ENCODE peak calls at places on chromosomes 16 and 17, in four cellular contexts. One of them, this sample, is unnamed.

GRCh38 chr16:20849587-20850390 is 43.5 kb downstream of the REXO5 start:
- DNase-seq in CD4-positive, alpha-beta T cell: peak; percentile 35
- DNase-seq in natural killer cell: peak; percentile 49
- DNase-seq in stimulated activated CD4-positive, alpha-beta T cell treated with anti-CD3 and anti-CD28 coated beads, Interleukin-1b, Interleukin-23, amount 100 ng/mL, for 24 hours: peak; percentile 44
- DNase-seq in this sample: peak; percentile 40

GRCh38 chr16:28321700-28322411 is 29.5 kb downstream of the SBK1 start:
- DNase-seq in CD4-positive, alpha-beta T cell: peak; percentile 25
- DNase-seq in natural killer cell: no peak
- DNase-seq in stimulated activated CD4-positive, alpha-beta T cell treated with anti-CD3 and anti-CD28 coated beads, Interleukin-1b, Interleukin-23, amount 100 ng/mL, for 24 hours: peak; percentile 20
- DNase-seq in this sample: peak; percentile 25

GRCh38 chr17:21425736-21426135 is 49.6 kb downstream of the KCNJ12 start:
- DNase-seq in CD4-positive, alpha-beta T cell: no peak
- DNase-seq in natural killer cell: no peak
- DNase-seq in stimulated activated CD4-positive, alpha-beta T cell treated with anti-CD3 and anti-CD28 coated beads, Interleukin-1b, Interleukin-23, amount 100 ng/mL, for 24 hours: no peak
- DNase-seq in this sample: no peak

GRCh38 chr17:10198509-10199249 is at the start of gene GAS7:
- DNase-seq in CD4-positive, alpha-beta T cell: no peak
- DNase-seq in natural killer cell: peak; percentile 68
- DNase-seq in stimulated activated CD4-positive, alpha-beta T cell treated with anti-CD3 and anti-CD28 coated beads, Interleukin-1b, Interleukin-23, amount 100 ng/mL, for 24 hours: no peak
- DNase-seq in this sample: peak; percentile 1

GRCh38 chr17:40539711-40540411 is 25.4 kb downstream of the CCR7 start:
- DNase-seq in CD4-positive, alpha-beta T cell: no peak
- DNase-seq in natural killer cell: no peak
- DNase-seq in stimulated activated CD4-positive, alpha-beta T cell treated with anti-CD3 and anti-CD28 coated beads, Interleukin-1b, Interleukin-23, amount 100 ng/mL, for 24 hours: no peak
- DNase-seq in this sample: no peak

GRCh38 chr17:43125967-43126910 is 1.1 kb upstream of the BRCA1 start:
- DNase-seq in CD4-positive, alpha-beta T cell: no peak
- DNase-seq in natural killer cell: peak; percentile 18
- DNase-seq in stimulated activated CD4-positive, alpha-beta T cell treated with anti-CD3 and anti-CD28 coated beads, Interleukin-1b, Interleukin-23, amount 100 ng/mL, for 24 hours: no peak
- DNase-seq in this sample: no peak

GRCh38 chr17:58452738-58453137 is 35.4 kb upstream of the RNF43 start:
- DNase-seq in CD4-positive, alpha-beta T cell: no peak
- DNase-seq in natural killer cell: no peak
- DNase-seq in stimulated activated CD4-positive, alpha-beta T cell treated with anti-CD3 and anti-CD28 coated beads, Interleukin-1b, Interleukin-23, amount 100 ng/mL, for 24 hours: no peak
- DNase-seq in this sample: no peak

GRCh38 chr17:38749222-38750043 is 1.3 kb upstream of the PCGF2 start:
- DNase-seq in CD4-positive, alpha-beta T cell: no peak
- DNase-seq in natural killer cell: no peak
- DNase-seq in stimulated activated CD4-positive, alpha-beta T cell treated with anti-CD3 and anti-CD28 coated beads, Interleukin-1b, Interleukin-23, amount 100 ng/mL, for 24 hours: no peak
- DNase-seq in this sample: no peak

GRCh38 chr16:88468289-88469129 is 15.4 kb downstream of the ZFPM1 start:
- DNase-seq in CD4-positive, alpha-beta T cell: no peak
- DNase-seq in natural killer cell: no peak
- DNase-seq in stimulated activated CD4-positive, alpha-beta T cell treated with anti-CD3 and anti-CD28 coated beads, Interleukin-1b, Interleukin-23, amount 100 ng/mL, for 24 hours: no peak
- DNase-seq in this sample: no peak

GRCh38 chr17:31529841-31530251 is 138.4 kb downstream of the RAB11FIP4 start:
- DNase-seq in CD4-positive, alpha-beta T cell: no peak
- DNase-seq in natural killer cell: no peak
- DNase-seq in stimulated activated CD4-positive, alpha-beta T cell treated with anti-CD3 and anti-CD28 coated beads, Interleukin-1b, Interleukin-23, amount 100 ng/mL, for 24 hours: no peak
- DNase-seq in this sample: no peak

GRCh38 chr17:65463242-65463641 is 98.2 kb downstream of the AXIN2 start:
- DNase-seq in CD4-positive, alpha-beta T cell: no peak
- DNase-seq in natural killer cell: no peak
- DNase-seq in stimulated activated CD4-positive, alpha-beta T cell treated with anti-CD3 and anti-CD28 coated beads, Interleukin-1b, Interleukin-23, amount 100 ng/mL, for 24 hours: no peak
- DNase-seq in this sample: no peak

GRCh38 chr16:72311426-72311825 is 139.5 kb upstream of the PMFBP1 start:
- DNase-seq in CD4-positive, alpha-beta T cell: no peak
- DNase-seq in natural killer cell: no peak
- DNase-seq in stimulated activated CD4-positive, alpha-beta T cell treated with anti-CD3 and anti-CD28 coated beads, Interleukin-1b, Interleukin-23, amount 100 ng/mL, for 24 hours: no peak
- DNase-seq in this sample: no peak

GRCh38 chr17:17742133-17742621 is 60.9 kb downstream of the RAI1 start:
- DNase-seq in CD4-positive, alpha-beta T cell: no peak
- DNase-seq in natural killer cell: no peak
- DNase-seq in stimulated activated CD4-positive, alpha-beta T cell treated with anti-CD3 and anti-CD28 coated beads, Interleukin-1b, Interleukin-23, amount 100 ng/mL, for 24 hours: no peak
- DNase-seq in this sample: no peak

GRCh38 chr17:36593651-36594316 is 2.1 kb downstream of the DHRS11 start:
- DNase-seq in CD4-positive, alpha-beta T cell: no peak
- DNase-seq in natural killer cell: no peak
- DNase-seq in stimulated activated CD4-positive, alpha-beta T cell treated with anti-CD3 and anti-CD28 coated beads, Interleukin-1b, Interleukin-23, amount 100 ng/mL, for 24 hours: no peak
- DNase-seq in this sample: no peak

GRCh38 chr17:35708149-35708548 is 23.3 kb upstream of the RASL10B start:
- DNase-seq in CD4-positive, alpha-beta T cell: no peak
- DNase-seq in natural killer cell: no peak
- DNase-seq in stimulated activated CD4-positive, alpha-beta T cell treated with anti-CD3 and anti-CD28 coated beads, Interleukin-1b, Interleukin-23, amount 100 ng/mL, for 24 hours: no peak
- DNase-seq in this sample: no peak

GRCh38 chr17:50950002-50950877 is 84.1 kb upstream of the TOB1 start:
- DNase-seq in CD4-positive, alpha-beta T cell: peak; percentile 53
- DNase-seq in natural killer cell: peak; percentile 38
- DNase-seq in stimulated activated CD4-positive, alpha-beta T cell treated with anti-CD3 and anti-CD28 coated beads, Interleukin-1b, Interleukin-23, amount 100 ng/mL, for 24 hours: no peak
- DNase-seq in this sample: peak; percentile 34

GRCh38 chr17:45382982-45383381 is 49.7 kb downstream of the ARHGAP27 start:
- DNase-seq in CD4-positive, alpha-beta T cell: no peak
- DNase-seq in natural killer cell: no peak
- DNase-seq in stimulated activated CD4-positive, alpha-beta T cell treated with anti-CD3 and anti-CD28 coated beads, Interleukin-1b, Interleukin-23, amount 100 ng/mL, for 24 hours: no peak
- DNase-seq in this sample: no peak

GRCh38 chr17:49861150-49861884 is 13.4 kb upstream of the TAC4 start:
- DNase-seq in CD4-positive, alpha-beta T cell: peak; percentile 28
- DNase-seq in natural killer cell: peak; percentile 37
- DNase-seq in stimulated activated CD4-positive, alpha-beta T cell treated with anti-CD3 and anti-CD28 coated beads, Interleukin-1b, Interleukin-23, amount 100 ng/mL, for 24 hours: peak; percentile 40
- DNase-seq in this sample: peak; percentile 20

GRCh38 chr16:70160821-70161220 is 12.8 kb upstream of the CLEC18C start:
- DNase-seq in CD4-positive, alpha-beta T cell: no peak
- DNase-seq in natural killer cell: no peak
- DNase-seq in stimulated activated CD4-positive, alpha-beta T cell treated with anti-CD3 and anti-CD28 coated beads, Interleukin-1b, Interleukin-23, amount 100 ng/mL, for 24 hours: no peak
- DNase-seq in this sample: no peak

GRCh38 chr16:66315210-66315825 is 51.2 kb upstream of the CDH5 start:
- DNase-seq in CD4-positive, alpha-beta T cell: peak; percentile 19
- DNase-seq in natural killer cell: peak; percentile 23
- DNase-seq in stimulated activated CD4-positive, alpha-beta T cell treated with anti-CD3 and anti-CD28 coated beads, Interleukin-1b, Interleukin-23, amount 100 ng/mL, for 24 hours: peak; percentile 10
- DNase-seq in this sample: peak; percentile 28

GRCh38 chr17:10233157-10233556 is 34.8 kb upstream of the GAS7 start:
- DNase-seq in CD4-positive, alpha-beta T cell: no peak
- DNase-seq in natural killer cell: no peak
- DNase-seq in stimulated activated CD4-positive, alpha-beta T cell treated with anti-CD3 and anti-CD28 coated beads, Interleukin-1b, Interleukin-23, amount 100 ng/mL, for 24 hours: no peak
- DNase-seq in this sample: no peak

GRCh38 chr17:10447035-10447931 is 22.1 kb downstream of the MYH4 start:
- DNase-seq in CD4-positive, alpha-beta T cell: no peak
- DNase-seq in natural killer cell: no peak
- DNase-seq in stimulated activated CD4-positive, alpha-beta T cell treated with anti-CD3 and anti-CD28 coated beads, Interleukin-1b, Interleukin-23, amount 100 ng/mL, for 24 hours: no peak
- DNase-seq in this sample: no peak

GRCh38 chr16:22250522-22250921 is 44.4 kb downstream of the EEF2K start:
- DNase-seq in CD4-positive, alpha-beta T cell: no peak
- DNase-seq in natural killer cell: no peak
- DNase-seq in stimulated activated CD4-positive, alpha-beta T cell treated with anti-CD3 and anti-CD28 coated beads, Interleukin-1b, Interleukin-23, amount 100 ng/mL, for 24 hours: no peak
- DNase-seq in this sample: no peak

GRCh38 chr17:68491381-68491849 is 20.8 kb upstream of the PRKAR1A start:
- DNase-seq in CD4-positive, alpha-beta T cell: no peak
- DNase-seq in natural killer cell: no peak
- DNase-seq in stimulated activated CD4-positive, alpha-beta T cell treated with anti-CD3 and anti-CD28 coated beads, Interleukin-1b, Interleukin-23, amount 100 ng/mL, for 24 hours: no peak
- DNase-seq in this sample: no peak

GRCh38 chr16:10972108-10972955 is 28.0 kb downstream of the CLEC16A start:
- DNase-seq in CD4-positive, alpha-beta T cell: no peak
- DNase-seq in natural killer cell: no peak
- DNase-seq in stimulated activated CD4-positive, alpha-beta T cell treated with anti-CD3 and anti-CD28 coated beads, Interleukin-1b, Interleukin-23, amount 100 ng/mL, for 24 hours: no peak
- DNase-seq in this sample: no peak

GRCh38 chr17:77178586-77178985 is 37.8 kb downstream of the SEC14L1 start:
- DNase-seq in CD4-positive, alpha-beta T cell: no peak
- DNase-seq in natural killer cell: no peak
- DNase-seq in stimulated activated CD4-positive, alpha-beta T cell treated with anti-CD3 and anti-CD28 coated beads, Interleukin-1b, Interleukin-23, amount 100 ng/mL, for 24 hours: no peak
- DNase-seq in this sample: no peak

GRCh38 chr16:720507-720989 is 398 bp upstream of the ANTKMT start:
- DNase-seq in CD4-positive, alpha-beta T cell: no peak
- DNase-seq in natural killer cell: no peak
- DNase-seq in stimulated activated CD4-positive, alpha-beta T cell treated with anti-CD3 and anti-CD28 coated beads, Interleukin-1b, Interleukin-23, amount 100 ng/mL, for 24 hours: no peak
- DNase-seq in this sample: no peak

GRCh38 chr17:9242983-9243382 is 221.7 kb downstream of the NTN1 start:
- DNase-seq in CD4-positive, alpha-beta T cell: no peak
- DNase-seq in natural killer cell: no peak
- DNase-seq in stimulated activated CD4-positive, alpha-beta T cell treated with anti-CD3 and anti-CD28 coated beads, Interleukin-1b, Interleukin-23, amount 100 ng/mL, for 24 hours: no peak
- DNase-seq in this sample: no peak

GRCh38 chr16:3577302-3577752 is at the start of gene NLRC3:
- DNase-seq in CD4-positive, alpha-beta T cell: peak; percentile 39
- DNase-seq in natural killer cell: peak; percentile 33
- DNase-seq in stimulated activated CD4-positive, alpha-beta T cell treated with anti-CD3 and anti-CD28 coated beads, Interleukin-1b, Interleukin-23, amount 100 ng/mL, for 24 hours: no peak
- DNase-seq in this sample: peak; percentile 43

GRCh38 chr16:77307764-77308561 is 108.8 kb downstream of the SYCE1L start:
- DNase-seq in CD4-positive, alpha-beta T cell: no peak
- DNase-seq in natural killer cell: no peak
- DNase-seq in stimulated activated CD4-positive, alpha-beta T cell treated with anti-CD3 and anti-CD28 coated beads, Interleukin-1b, Interleukin-23, amount 100 ng/mL, for 24 hours: no peak
- DNase-seq in this sample: no peak

GRCh38 chr17:49434821-49435581 is 20.3 kb upstream of the PHB1 start:
- DNase-seq in CD4-positive, alpha-beta T cell: no peak
- DNase-seq in natural killer cell: no peak
- DNase-seq in stimulated activated CD4-positive, alpha-beta T cell treated with anti-CD3 and anti-CD28 coated beads, Interleukin-1b, Interleukin-23, amount 100 ng/mL, for 24 hours: no peak
- DNase-seq in this sample: peak; percentile 12

GRCh38 chr16:49727611-49728010 is 128.3 kb downstream of the ZNF423 start:
- DNase-seq in CD4-positive, alpha-beta T cell: no peak
- DNase-seq in natural killer cell: no peak
- DNase-seq in stimulated activated CD4-positive, alpha-beta T cell treated with anti-CD3 and anti-CD28 coated beads, Interleukin-1b, Interleukin-23, amount 100 ng/mL, for 24 hours: no peak
- DNase-seq in this sample: no peak

GRCh38 chr16:48492131-48492530 is 106.9 kb upstream of the SIAH1 start:
- DNase-seq in CD4-positive, alpha-beta T cell: no peak
- DNase-seq in natural killer cell: no peak
- DNase-seq in stimulated activated CD4-positive, alpha-beta T cell treated with anti-CD3 and anti-CD28 coated beads, Interleukin-1b, Interleukin-23, amount 100 ng/mL, for 24 hours: no peak
- DNase-seq in this sample: no peak

This sample was measured in activated T-helper 1 cell treated with anti-CD3 and anti-CD28 coated beads, Interleukin-12 subunit alpha, Interleukin-12 subunit beta, Interleukin-2, Interleukin-4 antibody, amounts not matched to agents 30 ng/mL and 10 ng/mL and 1 ng/mL, durations not matched to agents 14 hours and 24 hours and 36 hours.